ENCODE peak calls at places on chromosomes 4 and X, in six cellular contexts. Z is AG04450, S is fibroblast of lung, H is upper lobe of left lung, A is esophagus squamous epithelium, K is cardiac muscle cell. B is an unnamed sample.

GRCh38 chrX:111170017-111170416 is 74.0 kb downstream of the PAK3 start:
- DNase-seq in Z (no peak), S (peak), H (no peak), A (no peak), K (no peak), B (no peak)

GRCh38 chrX:96590403-96590802 is 94.2 kb upstream of the DIAPH2 start:
- DNase-seq in Z (no peak), S (no peak), H (no peak), A (no peak), K (no peak), B (no peak)

GRCh38 chrX:129877401-129877800 is 28.6 kb upstream of the UTP14A start:
- DNase-seq in Z (no peak), S (no peak), H (no peak), A (no peak), K (no peak), B (no peak)

GRCh38 chr4:121053601-121054143 is 18.7 kb downstream of the NDNF start:
- DNase-seq in Z (no peak), S (no peak), H (no peak), A (no peak), K (no peak), B (no peak)

GRCh38 chr4:173504181-173504503 is 25.9 kb downstream of the HAND2 start:
- DNase-seq in Z (no peak), S (no peak), H (peak), A (no peak), K (no peak), B (no peak)

GRCh38 chr4:8350841-8351461 is 81.4 kb downstream of the HTRA3 start:
- DNase-seq in Z (no peak), S (no peak), H (no peak), A (no peak), K (no peak), B (no peak)

GRCh38 chrX:1412551-1413161 is 20.7 kb upstream of the SLC25A6 start:
- DNase-seq in Z (no peak), S (no peak), H (no peak), A (no peak), K (no peak), B (no peak)

GRCh38 chr4:87035881-87036509 is 101.2 kb downstream of the AFF1 start:
- DNase-seq in Z (no peak), S (no peak), H (no peak), A (no peak), K (no peak), B (no peak)

GRCh38 chrX:11558972-11559371 is 106.7 kb downstream of the ARHGAP6 start:
- DNase-seq in Z (no peak), S (no peak), H (no peak), A (no peak), K (no peak), B (no peak)

GRCh38 chr4:99670409-99671073 is 12.9 kb upstream of the C4orf54 start:
- DNase-seq in Z (no peak), S (no peak), H (no peak), A (no peak), K (no peak), B (no peak)
- H3K27ac ChIP-seq in Z (no peak), S (no peak), H (no peak), A (no peak), K (peak), B (no peak)

GRCh38 chr4:184167576-184167975 is 50.1 kb downstream of the ENPP6 start:
- DNase-seq in Z (no peak), S (no peak), H (peak), A (no peak), K (no peak), B (no peak)

GRCh38 chr4:184166736-184167135 is 50.9 kb downstream of the ENPP6 start:
- DNase-seq in Z (no peak), S (no peak), H (no peak), A (no peak), K (no peak), B (no peak)

GRCh38 chr4:184170996-184171395 is 46.7 kb downstream of the ENPP6 start:
- DNase-seq in Z (peak), S (peak), H (no peak), A (no peak), K (peak), B (no peak)

GRCh38 chr4:184168406-184169019 is 49.2 kb downstream of the ENPP6 start:
- DNase-seq in Z (peak), S (peak), H (peak), A (no peak), K (peak), B (peak)

GRCh38 chr4:184169225-184169867 is 48.3 kb downstream of the ENPP6 start:
- DNase-seq in Z (no peak), S (no peak), H (peak), A (no peak), K (peak), B (no peak)
- H3K27ac ChIP-seq in Z (no peak), S (no peak), H (no peak), A (no peak), K (peak), B (no peak)

DNA sequence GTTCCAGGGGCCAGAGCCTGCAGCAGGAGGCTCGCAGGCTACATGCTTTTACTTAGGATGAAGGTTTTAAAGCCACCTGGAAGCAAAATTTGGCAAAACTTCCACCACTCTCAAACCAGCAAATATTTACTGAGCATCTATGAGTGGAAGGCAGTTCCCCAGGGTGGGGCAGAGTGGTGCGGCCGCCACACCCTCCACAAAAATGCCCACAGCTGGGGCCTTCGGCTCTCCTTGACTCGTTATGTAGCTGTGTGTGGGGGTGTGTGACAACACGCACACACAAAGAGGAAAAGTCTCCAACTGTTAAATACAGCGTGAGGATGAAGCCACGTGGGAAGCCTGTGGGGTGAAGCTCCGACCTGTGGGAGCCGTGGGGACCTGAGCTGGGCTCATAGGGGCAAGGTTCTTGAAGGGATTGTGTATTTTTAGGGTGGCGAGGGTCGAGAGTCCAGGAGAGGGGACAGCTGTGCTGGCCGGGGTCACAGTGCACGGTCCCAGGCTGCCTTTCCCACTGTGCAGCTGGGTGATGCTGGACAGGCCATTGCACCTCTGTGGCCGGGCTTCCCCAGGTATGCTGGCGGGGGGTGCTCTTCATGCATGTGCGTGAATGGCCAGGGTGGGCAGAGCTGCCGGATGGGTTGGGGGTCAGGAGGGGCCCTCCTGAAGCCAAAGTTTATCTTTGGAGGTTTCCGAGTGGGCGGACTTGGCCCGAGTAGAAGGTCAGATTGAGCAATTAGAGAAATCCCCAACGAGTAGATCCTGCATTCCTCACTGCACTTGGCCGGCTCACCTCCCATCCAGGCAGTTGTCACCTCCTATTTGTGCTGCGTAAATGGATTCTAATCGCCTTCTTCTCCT is 25.3 kb downstream of the SORCS2 start:
- DNase-seq in Z (no peak), S (no peak), H (peak), A (no peak), K (no peak), B (no peak)
- H3K27ac ChIP-seq in Z (no peak), S (no peak), H (peak), A (no peak), K (no peak), B (no peak)

DNA sequence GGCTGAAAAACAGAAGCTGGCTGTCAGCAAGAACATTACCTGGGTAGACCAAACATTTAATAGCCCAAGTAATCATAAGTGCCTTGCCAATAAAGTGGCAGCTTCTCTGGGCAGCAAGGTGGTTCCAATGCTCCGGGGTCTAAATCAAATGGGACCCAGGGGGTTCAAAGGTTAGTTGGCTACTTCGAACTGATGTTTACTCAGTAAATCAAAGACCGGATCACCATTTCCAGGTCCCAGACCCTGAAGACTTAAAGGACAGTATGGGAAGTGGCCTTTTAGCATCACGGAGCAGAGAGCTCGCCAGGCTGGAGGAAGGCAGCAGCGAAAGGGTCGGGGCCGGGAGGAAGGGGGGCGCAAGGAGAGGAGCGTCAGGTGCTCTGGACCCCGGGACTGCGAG is 1.0 kb downstream of the SH3KBP1 start:
- DNase-seq in Z (no peak), S (no peak), H (no peak), A (no peak), K (no peak), B (no peak)
- H3K27ac ChIP-seq in Z (no peak), S (no peak), H (peak), A (peak), K (no peak), B (peak)

GRCh38 chr4:114598191-114599121 is at the start of gene UGT8:
- DNase-seq in Z (no peak), S (peak), H (peak), A (peak), K (peak), B (peak)
- H3K27ac ChIP-seq in Z (no peak), S (no peak), H (no peak), A (no peak), K (no peak), B (peak)

GRCh38 chr4:159175989-159176375 is 73.1 kb downstream of the RAPGEF2 start:
- DNase-seq in Z (no peak), S (no peak), H (no peak), A (no peak), K (no peak), B (no peak)
- H3K27ac ChIP-seq in Z (no peak), S (no peak), H (peak), A (peak), K (peak), B (peak)

GRCh38 chr4:88162636-88163035 is 4.2 kb upstream of the ABCG2 start:
- DNase-seq in Z (no peak), S (peak), H (no peak), A (no peak), K (no peak), B (no peak)

GRCh38 chr4:88158038-88158359 is 440 bp downstream of the ABCG2 start:
- DNase-seq in Z (no peak), S (no peak), H (no peak), A (no peak), K (no peak), B (no peak)

GRCh38 chr4:88163286-88163685 is 4.8 kb upstream of the ABCG2 start:
- DNase-seq in Z (no peak), S (no peak), H (no peak), A (no peak), K (no peak), B (no peak)

GRCh38 chr4:88158360-88159136 is at the start of gene ABCG2:
- DNase-seq in Z (peak), S (peak), H (peak), A (no peak), K (peak), B (no peak)

DNA sequence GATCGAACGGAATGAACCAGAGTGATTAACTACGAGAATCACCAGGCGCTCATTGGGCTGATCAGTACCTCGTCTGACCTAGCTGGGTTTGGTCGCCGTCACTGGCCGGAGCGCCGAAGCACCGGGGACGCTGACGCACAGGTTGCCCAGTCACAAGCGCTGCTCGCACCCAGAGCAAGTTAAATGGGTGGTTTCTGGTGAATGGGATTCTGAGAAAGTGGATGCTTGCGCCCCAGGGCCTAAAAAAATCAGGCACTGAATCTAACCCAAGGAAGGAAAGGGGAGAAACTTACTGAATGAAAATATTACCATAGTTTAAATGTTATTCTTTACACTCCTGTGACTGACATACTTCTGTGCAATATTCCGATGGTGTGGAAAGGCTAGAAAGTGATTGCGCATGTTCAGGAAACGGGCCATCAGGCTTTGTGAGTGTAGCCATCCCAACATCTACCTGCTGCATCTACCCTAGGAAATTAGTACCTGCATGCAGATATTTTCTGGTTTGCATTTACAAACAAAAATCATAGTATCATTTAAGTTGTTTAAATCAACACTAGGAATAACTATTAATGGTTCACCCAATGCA is 792 bp upstream of the ABCG2 start:
- DNase-seq in Z (no peak), S (no peak), H (peak), A (no peak), K (no peak), B (no peak)
- H3K27ac ChIP-seq in Z (no peak), S (peak), H (peak), A (peak), K (no peak), B (no peak)